ENCODE peak calls at places on chromosome 20, in five cellular contexts. One of them, this sample, is unnamed.

GRCh38 chr20:38418509-38419204 is 16.5 kb downstream of the SNHG17 start:
- DNase-seq in NCI-H1436: no peak
- DNase-seq in stimulated activated CD4-positive, alpha-beta T cell treated with anti-CD3 and anti-CD28 coated beads, Interleukin-15, amount 100 ng/mL, for 48 hours: no peak
- DNase-seq in fibroblast of lung: peak
- DNase-seq in NCI-H1105: no peak
- DNase-seq in this sample: no peak

GRCh38 chr20:19628570-19629134 is 129.4 kb upstream of the RIN2 start:
- DNase-seq in NCI-H1105: peak
- DNase-seq in NCI-H1436: peak
- DNase-seq in fibroblast of lung: peak
- DNase-seq in stimulated activated CD4-positive, alpha-beta T cell treated with anti-CD3 and anti-CD28 coated beads, Interleukin-15, amount 100 ng/mL, for 48 hours: peak
- DNase-seq in this sample: peak

GRCh38 chr20:15986690-15987089 is 586.6 kb downstream of the KIF16B start:
- DNase-seq in NCI-H1105: no peak
- DNase-seq in stimulated activated CD4-positive, alpha-beta T cell treated with anti-CD3 and anti-CD28 coated beads, Interleukin-15, amount 100 ng/mL, for 48 hours: no peak
- DNase-seq in fibroblast of lung: no peak
- DNase-seq in NCI-H1436: no peak
- DNase-seq in this sample: no peak

GRCh38 chr20:23870461-23870860 is 9.1 kb downstream of the CST5 start:
- DNase-seq in NCI-H1105: no peak
- DNase-seq in NCI-H1436: no peak
- DNase-seq in fibroblast of lung: no peak
- DNase-seq in stimulated activated CD4-positive, alpha-beta T cell treated with anti-CD3 and anti-CD28 coated beads, Interleukin-15, amount 100 ng/mL, for 48 hours: no peak
- DNase-seq in this sample: no peak

GRCh38 chr20:63234693-63235398 is 859 bp upstream of the BIRC7 start:
- DNase-seq in NCI-H1436: no peak
- DNase-seq in fibroblast of lung: no peak
- DNase-seq in NCI-H1105: no peak
- DNase-seq in stimulated activated CD4-positive, alpha-beta T cell treated with anti-CD3 and anti-CD28 coated beads, Interleukin-15, amount 100 ng/mL, for 48 hours: no peak
- DNase-seq in this sample: peak

GRCh38 chr20:10761232-10761631 is 87.4 kb upstream of the JAG1 start:
- DNase-seq in fibroblast of lung: peak
- DNase-seq in NCI-H1105: no peak
- DNase-seq in stimulated activated CD4-positive, alpha-beta T cell treated with anti-CD3 and anti-CD28 coated beads, Interleukin-15, amount 100 ng/mL, for 48 hours: no peak
- DNase-seq in NCI-H1436: no peak
- DNase-seq in this sample: no peak

GRCh38 chr20:37392441-37393195 is 46.7 kb downstream of the SRC start:
- DNase-seq in NCI-H1436: no peak
- DNase-seq in NCI-H1105: no peak
- DNase-seq in stimulated activated CD4-positive, alpha-beta T cell treated with anti-CD3 and anti-CD28 coated beads, Interleukin-15, amount 100 ng/mL, for 48 hours: no peak
- DNase-seq in fibroblast of lung: no peak
- DNase-seq in this sample: no peak

GRCh38 chr20:52425253-52425652 is 233.7 kb upstream of the ZFP64 start:
- DNase-seq in NCI-H1105: no peak
- DNase-seq in fibroblast of lung: no peak
- DNase-seq in NCI-H1436: no peak
- DNase-seq in stimulated activated CD4-positive, alpha-beta T cell treated with anti-CD3 and anti-CD28 coated beads, Interleukin-15, amount 100 ng/mL, for 48 hours: no peak
- DNase-seq in this sample: no peak

GRCh38 chr20:22374066-22374465 is 210.3 kb downstream of the FOXA2 start:
- DNase-seq in NCI-H1105: peak
- DNase-seq in NCI-H1436: no peak
- DNase-seq in fibroblast of lung: no peak
- DNase-seq in stimulated activated CD4-positive, alpha-beta T cell treated with anti-CD3 and anti-CD28 coated beads, Interleukin-15, amount 100 ng/mL, for 48 hours: no peak
- DNase-seq in this sample: no peak

GRCh38 chr20:19998990-19999705 is 18.0 kb upstream of the NAA20 start:
- DNase-seq in NCI-H1436: no peak
- DNase-seq in NCI-H1105: no peak
- DNase-seq in fibroblast of lung: no peak
- DNase-seq in stimulated activated CD4-positive, alpha-beta T cell treated with anti-CD3 and anti-CD28 coated beads, Interleukin-15, amount 100 ng/mL, for 48 hours: no peak
- DNase-seq in this sample: no peak

GRCh38 chr20:8557711-8558110 is 425.6 kb downstream of the PLCB1 start:
- DNase-seq in NCI-H1436: no peak
- DNase-seq in stimulated activated CD4-positive, alpha-beta T cell treated with anti-CD3 and anti-CD28 coated beads, Interleukin-15, amount 100 ng/mL, for 48 hours: no peak
- DNase-seq in fibroblast of lung: peak
- DNase-seq in NCI-H1105: no peak
- DNase-seq in this sample: no peak

GRCh38 chr20:49445176-49445575 is 37.3 kb downstream of the KCNB1 start:
- DNase-seq in NCI-H1436: no peak
- DNase-seq in NCI-H1105: no peak
- DNase-seq in stimulated activated CD4-positive, alpha-beta T cell treated with anti-CD3 and anti-CD28 coated beads, Interleukin-15, amount 100 ng/mL, for 48 hours: no peak
- DNase-seq in fibroblast of lung: no peak
- DNase-seq in this sample: no peak

GRCh38 chr20:58135441-58136170 is 92.8 kb downstream of the ANKRD60 start:
- DNase-seq in fibroblast of lung: no peak
- DNase-seq in NCI-H1105: peak
- DNase-seq in NCI-H1436: no peak
- DNase-seq in stimulated activated CD4-positive, alpha-beta T cell treated with anti-CD3 and anti-CD28 coated beads, Interleukin-15, amount 100 ng/mL, for 48 hours: no peak
- DNase-seq in this sample: peak

GRCh38 chr20:57620274-57620990 is at the start of gene ZBP1:
- DNase-seq in fibroblast of lung: no peak
- DNase-seq in stimulated activated CD4-positive, alpha-beta T cell treated with anti-CD3 and anti-CD28 coated beads, Interleukin-15, amount 100 ng/mL, for 48 hours: no peak
- DNase-seq in NCI-H1436: no peak
- DNase-seq in NCI-H1105: no peak
- DNase-seq in this sample: peak

GRCh38 chr20:50146732-50147662 is 6.5 kb downstream of the PEDS1 start:
- DNase-seq in NCI-H1436: peak
- DNase-seq in stimulated activated CD4-positive, alpha-beta T cell treated with anti-CD3 and anti-CD28 coated beads, Interleukin-15, amount 100 ng/mL, for 48 hours: peak
- DNase-seq in NCI-H1105: no peak
- DNase-seq in fibroblast of lung: peak
- DNase-seq in this sample: no peak

GRCh38 chr20:62322428-62323073 is 19.8 kb downstream of the ADRM1 start:
- DNase-seq in stimulated activated CD4-positive, alpha-beta T cell treated with anti-CD3 and anti-CD28 coated beads, Interleukin-15, amount 100 ng/mL, for 48 hours: no peak
- DNase-seq in NCI-H1436: no peak
- DNase-seq in NCI-H1105: no peak
- DNase-seq in fibroblast of lung: no peak
- DNase-seq in this sample: no peak

GRCh38 chr20:23269954-23270353 is 80.6 kb upstream of the NXT1 start:
- DNase-seq in NCI-H1105: no peak
- DNase-seq in fibroblast of lung: no peak
- DNase-seq in NCI-H1436: no peak
- DNase-seq in stimulated activated CD4-positive, alpha-beta T cell treated with anti-CD3 and anti-CD28 coated beads, Interleukin-15, amount 100 ng/mL, for 48 hours: no peak
- DNase-seq in this sample: no peak

GRCh38 chr20:52124821-52125220 is 66.8 kb downstream of the ZFP64 start:
- DNase-seq in fibroblast of lung: no peak
- DNase-seq in NCI-H1105: no peak
- DNase-seq in NCI-H1436: no peak
- DNase-seq in stimulated activated CD4-positive, alpha-beta T cell treated with anti-CD3 and anti-CD28 coated beads, Interleukin-15, amount 100 ng/mL, for 48 hours: no peak
- DNase-seq in this sample: no peak

GRCh38 chr20:57785720-57786119 is 75.9 kb upstream of the PMEPA1 start:
- DNase-seq in stimulated activated CD4-positive, alpha-beta T cell treated with anti-CD3 and anti-CD28 coated beads, Interleukin-15, amount 100 ng/mL, for 48 hours: no peak
- DNase-seq in NCI-H1436: no peak
- DNase-seq in fibroblast of lung: no peak
- DNase-seq in NCI-H1105: no peak
- DNase-seq in this sample: no peak

GRCh38 chr20:44309763-44310663 is 989 bp downstream of the FITM2 start:
- DNase-seq in stimulated activated CD4-positive, alpha-beta T cell treated with anti-CD3 and anti-CD28 coated beads, Interleukin-15, amount 100 ng/mL, for 48 hours: no peak
- DNase-seq in NCI-H1105: no peak
- DNase-seq in fibroblast of lung: peak
- DNase-seq in NCI-H1436: no peak
- DNase-seq in this sample: no peak

This sample was measured in DMS79 treated with DMSO at 0.1 percent for 48 hours.